ENCODE peak calls at places on chromosomes 3 and 15, in four cellular contexts. F, L, Y and S are unnamed samples.

GRCh38 chr3:65303431-65303830 is 615.6 kb upstream of the ADAMTS9 start:
- DNase-seq in L (no peak), F (no peak), Y (no peak), S (no peak)

GRCh38 chr15:72155021-72155621 is 36.9 kb downstream of the SENP8 start:
- DNase-seq in Y (no peak), L (peak), F (peak), S (peak)

GRCh38 chr3:147903037-147903436 is 493.9 kb downstream of the ZIC1 start:
- DNase-seq in Y (no peak), F (peak), L (no peak), S (peak)

GRCh38 chr15:25056484-25057429 is 102.0 kb downstream of the SNRPN start:
- DNase-seq in L (no peak), F (peak), Y (no peak), S (no peak)

GRCh38 chr15:79399591-79399990 is 32.5 kb upstream of the MINAR1 start:
- DNase-seq in L (no peak), F (no peak), Y (no peak), S (no peak)

GRCh38 chr3:147002721-147003120 is 397.6 kb upstream of the PLSCR5 start:
- DNase-seq in F (no peak), Y (no peak), L (no peak), S (no peak)

GRCh38 chr15:29103825-29104565 is 165.6 kb downstream of the NSMCE3 start:
- DNase-seq in Y (peak), L (peak), F (peak), S (peak)

GRCh38 chr3:168457973-168458539 is 362.3 kb upstream of the GOLIM4 start:
- DNase-seq in Y (no peak), L (no peak), F (no peak), S (no peak)

GRCh38 chr3:141561426-141562034 is 74.7 kb downstream of the RASA2 start:
- DNase-seq in L (no peak), Y (peak), F (peak), S (peak)

GRCh38 chr3:47007001-47007400 is 27.5 kb downstream of the NBEAL2 start:
- DNase-seq in F (no peak), L (no peak), Y (no peak), S (no peak)

GRCh38 chr3:185503467-185503975 is 4.7 kb upstream of the TMEM41A start:
- DNase-seq in L (no peak), Y (no peak), F (no peak), S (no peak)

GRCh38 chr15:50798684-50799083 is 33.2 kb upstream of the SPPL2A start:
- DNase-seq in F (no peak), L (no peak), Y (no peak), S (peak)

GRCh38 chr3:105614288-105615030 is 247.8 kb downstream of the ALCAM start:
- DNase-seq in L (no peak), F (no peak), Y (no peak), S (no peak)

GRCh38 chr3:147930417-147930816 is 521.3 kb downstream of the ZIC1 start:
- DNase-seq in F (no peak), L (no peak), Y (no peak), S (peak)

GRCh38 chr3:9791790-9792404 is 376 bp downstream of the TADA3 start:
- DNase-seq in L (no peak), F (no peak), Y (no peak), S (no peak)

GRCh38 chr3:149174901-149175300 is 45.5 kb downstream of the HPS3 start:
- DNase-seq in L (no peak), F (no peak), Y (no peak), S (no peak)

GRCh38 chr3:64203216-64203615 is 22.1 kb downstream of the PRICKLE2 start:
- DNase-seq in Y (no peak), L (no peak), F (no peak), S (no peak)

GRCh38 chr3:58568572-58569286 is 8.5 kb downstream of the FAM107A start:
- DNase-seq in Y (peak), F (peak), L (peak), S (peak)

GRCh38 chr3:52487788-52488691 is 7.1 kb upstream of the STAB1 start:
- DNase-seq in Y (no peak), F (no peak), L (no peak), S (no peak)

GRCh38 chr3:16794251-16794650 is 90.5 kb upstream of the PLCL2 start:
- DNase-seq in F (no peak), L (no peak), Y (no peak), S (no peak)

GRCh38 chr3:126540342-126540849 is 16.4 kb downstream of the CHST13 start:
- DNase-seq in F (no peak), Y (no peak), L (no peak), S (peak)

GRCh38 chr3:16186565-16186964 is 12.1 kb downstream of the GALNT15 start:
- DNase-seq in L (no peak), Y (no peak), F (no peak), S (no peak)

GRCh38 chr15:63288778-63289378 is 11.5 kb downstream of the APH1B start:
- DNase-seq in L (no peak), Y (no peak), F (peak), S (peak)

GRCh38 chr3:192133271-192133670 is 594.1 kb downstream of the FGF12 start:
- DNase-seq in F (no peak), L (no peak), Y (no peak), S (no peak)

GRCh38 chr15:74964794-74965193 is 8.2 kb upstream of the RPP25 start:
- DNase-seq in F (no peak), L (no peak), Y (no peak), S (peak)

GRCh38 chr15:77622212-77622941 is 10.3 kb downstream of the LINGO1 start:
- DNase-seq in F (peak), L (no peak), Y (no peak), S (no peak)

GRCh38 chr3:20173844-20174410 is 12.1 kb downstream of the SGO1 start:
- DNase-seq in F (no peak), L (no peak), Y (no peak), S (no peak)

GRCh38 chr3:111246967-111247760 is 175.5 kb downstream of the NECTIN3 start:
- DNase-seq in Y (no peak), F (no peak), L (no peak), S (peak)

GRCh38 chr3:3753416-3753815 is 45.8 kb upstream of the LRRN1 start:
- DNase-seq in F (peak), Y (no peak), L (no peak), S (no peak)

GRCh38 chr3:187975571-187976360 is 178.2 kb upstream of the LPP start:
- DNase-seq in Y (no peak), L (peak), F (no peak), S (no peak)

GRCh38 chr15:88621789-88622604 is 857 bp downstream of the AEN start:
- DNase-seq in Y (peak), F (no peak), L (no peak), S (peak)

GRCh38 chr3:101720851-101721649 is 3.4 kb upstream of the CEP97 start:
- DNase-seq in L (no peak), F (no peak), Y (no peak), S (no peak)

GRCh38 chr3:111668912-111669488 is 73.9 kb upstream of the ZBED2 start:
- DNase-seq in Y (no peak), L (no peak), F (peak), S (peak)

GRCh38 chr15:58597943-58598828 is 151.3 kb downstream of the ADAM10 start:
- DNase-seq in F (peak), Y (no peak), L (no peak), S (no peak)

GRCh38 chr3:52054689-52055511 is 1.5 kb downstream of the DUSP7 start:
- DNase-seq in Y (no peak), L (no peak), F (peak), S (peak)

GRCh38 chr15:64681424-64682024 is 93.9 kb downstream of the RBPMS2 start:
- DNase-seq in F (peak), L (no peak), Y (no peak), S (peak)

GRCh38 chr3:143070977-143071551 is 48.5 kb upstream of the CHST2 start:
- DNase-seq in L (no peak), F (peak), Y (no peak), S (peak)

GRCh38 chr3:122676759-122677158 is 3.9 kb upstream of the PARP14 start:
- DNase-seq in Y (no peak), L (no peak), F (no peak), S (peak)

GRCh38 chr3:24829011-24829581 is 334.4 kb upstream of the THRB start:
- DNase-seq in L (peak), F (peak), Y (no peak), S (no peak)

GRCh38 chr3:178155521-178155920 is 380.7 kb upstream of the KCNMB2 start:
- DNase-seq in L (no peak), F (no peak), Y (no peak), S (no peak)